ENCODE peak calls at places on chromosomes 6 and 20, in ten cellular contexts. One of them, this sample, is unnamed.

GRCh38 chr6:54191460-54191859 is 80.2 kb downstream of the MLIP start:
- DNase-seq in CD4-positive, alpha-beta T cell: no peak
- DNase-seq in heart right ventricle: no peak
- DNase-seq in brain microvascular endothelial cell: peak; percentile 68
- DNase-seq in OCI-LY7: no peak
- DNase-seq in pancreas: no peak
- DNase-seq in tibial artery: no peak
- DNase-seq in mammary epithelial cell: peak; percentile 10
- DNase-seq in neuronal stem cell: no peak
- DNase-seq in psoas muscle: no peak
- DNase-seq in this sample: no peak

GRCh38 chr6:37777272-37777736 is 42.2 kb upstream of the ZFAND3 start:
- DNase-seq in CD4-positive, alpha-beta T cell: no peak
- DNase-seq in heart right ventricle: no peak
- DNase-seq in brain microvascular endothelial cell: no peak
- DNase-seq in OCI-LY7: no peak
- DNase-seq in pancreas: no peak
- DNase-seq in tibial artery: no peak
- DNase-seq in mammary epithelial cell: no peak
- DNase-seq in neuronal stem cell: no peak
- DNase-seq in psoas muscle: no peak
- DNase-seq in this sample: no peak

GRCh38 chr20:58714923-58715708 is 22.5 kb downstream of the NPEPL1 start:
- DNase-seq in CD4-positive, alpha-beta T cell: no peak
- DNase-seq in heart right ventricle: no peak
- DNase-seq in brain microvascular endothelial cell: no peak
- DNase-seq in OCI-LY7: no peak
- DNase-seq in pancreas: no peak
- DNase-seq in tibial artery: peak; percentile 52
- DNase-seq in mammary epithelial cell: no peak
- DNase-seq in neuronal stem cell: no peak
- DNase-seq in psoas muscle: peak; percentile 29
- DNase-seq in this sample: no peak

GRCh38 chr6:13300649-13301590 is 27.4 kb downstream of the TBC1D7 start:
- DNase-seq in CD4-positive, alpha-beta T cell: no peak
- DNase-seq in heart right ventricle: no peak
- DNase-seq in brain microvascular endothelial cell: no peak
- DNase-seq in OCI-LY7: no peak
- DNase-seq in pancreas: no peak
- DNase-seq in tibial artery: no peak
- DNase-seq in mammary epithelial cell: no peak
- DNase-seq in neuronal stem cell: no peak
- DNase-seq in psoas muscle: no peak
- DNase-seq in this sample: no peak

GRCh38 chr6:27608916-27609883 is 136.3 kb upstream of the ZNF184 start:
- DNase-seq in CD4-positive, alpha-beta T cell: no peak
- DNase-seq in heart right ventricle: no peak
- DNase-seq in brain microvascular endothelial cell: peak; percentile 77
- DNase-seq in OCI-LY7: peak; percentile 51
- DNase-seq in pancreas: peak; percentile 17
- DNase-seq in tibial artery: no peak
- DNase-seq in mammary epithelial cell: peak; percentile 86
- DNase-seq in neuronal stem cell: no peak
- DNase-seq in psoas muscle: no peak
- DNase-seq in this sample: peak; percentile 78

GRCh38 chr20:370977-371754 is 9.4 kb upstream of the TRIB3 start:
- DNase-seq in CD4-positive, alpha-beta T cell: no peak
- DNase-seq in heart right ventricle: no peak
- DNase-seq in brain microvascular endothelial cell: no peak
- DNase-seq in OCI-LY7: no peak
- DNase-seq in pancreas: no peak
- DNase-seq in tibial artery: no peak
- DNase-seq in mammary epithelial cell: no peak
- DNase-seq in neuronal stem cell: no peak
- DNase-seq in psoas muscle: no peak
- DNase-seq in this sample: no peak

GRCh38 chr6:65692109-65692508 is 14.9 kb downstream of the EYS start:
- DNase-seq in CD4-positive, alpha-beta T cell: no peak
- DNase-seq in heart right ventricle: no peak
- DNase-seq in brain microvascular endothelial cell: no peak
- DNase-seq in OCI-LY7: no peak
- DNase-seq in pancreas: no peak
- DNase-seq in tibial artery: no peak
- DNase-seq in mammary epithelial cell: no peak
- DNase-seq in neuronal stem cell: no peak
- DNase-seq in psoas muscle: no peak
- DNase-seq in this sample: no peak

GRCh38 chr6:155084431-155085123 is 89.5 kb downstream of the TIAM2 start:
- DNase-seq in CD4-positive, alpha-beta T cell: no peak
- DNase-seq in heart right ventricle: no peak
- DNase-seq in brain microvascular endothelial cell: peak; percentile 48
- DNase-seq in OCI-LY7: no peak
- DNase-seq in pancreas: no peak
- DNase-seq in tibial artery: no peak
- DNase-seq in mammary epithelial cell: peak; percentile 50
- DNase-seq in neuronal stem cell: no peak
- DNase-seq in psoas muscle: no peak
- DNase-seq in this sample: no peak

GRCh38 chr6:49003348-49003747 is 459.7 kb downstream of the MMUT start:
- DNase-seq in CD4-positive, alpha-beta T cell: no peak
- DNase-seq in heart right ventricle: no peak
- DNase-seq in brain microvascular endothelial cell: no peak
- DNase-seq in OCI-LY7: no peak
- DNase-seq in pancreas: no peak
- DNase-seq in tibial artery: no peak
- DNase-seq in mammary epithelial cell: no peak
- DNase-seq in neuronal stem cell: no peak
- DNase-seq in psoas muscle: no peak
- DNase-seq in this sample: no peak

GRCh38 chr6:25413506-25413905 is 134.3 kb downstream of the CARMIL1 start:
- DNase-seq in CD4-positive, alpha-beta T cell: no peak
- DNase-seq in heart right ventricle: no peak
- DNase-seq in brain microvascular endothelial cell: no peak
- DNase-seq in OCI-LY7: peak; percentile 51
- DNase-seq in pancreas: no peak
- DNase-seq in tibial artery: no peak
- DNase-seq in mammary epithelial cell: no peak
- DNase-seq in neuronal stem cell: no peak
- DNase-seq in psoas muscle: no peak
- DNase-seq in this sample: no peak

GRCh38 chr20:10565191-10565921 is 108.4 kb downstream of the JAG1 start:
- DNase-seq in CD4-positive, alpha-beta T cell: no peak
- DNase-seq in heart right ventricle: no peak
- DNase-seq in brain microvascular endothelial cell: peak; percentile 66
- DNase-seq in OCI-LY7: no peak
- DNase-seq in pancreas: no peak
- DNase-seq in tibial artery: no peak
- DNase-seq in mammary epithelial cell: peak; percentile 59
- DNase-seq in neuronal stem cell: no peak
- DNase-seq in psoas muscle: peak; percentile 58
- DNase-seq in this sample: peak; percentile 63

GRCh38 chr6:150008588-150008987 is 16.7 kb downstream of the RAET1L start:
- DNase-seq in CD4-positive, alpha-beta T cell: no peak
- DNase-seq in heart right ventricle: no peak
- DNase-seq in brain microvascular endothelial cell: no peak
- DNase-seq in OCI-LY7: no peak
- DNase-seq in pancreas: no peak
- DNase-seq in tibial artery: peak; percentile 56
- DNase-seq in mammary epithelial cell: no peak
- DNase-seq in neuronal stem cell: no peak
- DNase-seq in psoas muscle: no peak
- DNase-seq in this sample: no peak

DNA sequence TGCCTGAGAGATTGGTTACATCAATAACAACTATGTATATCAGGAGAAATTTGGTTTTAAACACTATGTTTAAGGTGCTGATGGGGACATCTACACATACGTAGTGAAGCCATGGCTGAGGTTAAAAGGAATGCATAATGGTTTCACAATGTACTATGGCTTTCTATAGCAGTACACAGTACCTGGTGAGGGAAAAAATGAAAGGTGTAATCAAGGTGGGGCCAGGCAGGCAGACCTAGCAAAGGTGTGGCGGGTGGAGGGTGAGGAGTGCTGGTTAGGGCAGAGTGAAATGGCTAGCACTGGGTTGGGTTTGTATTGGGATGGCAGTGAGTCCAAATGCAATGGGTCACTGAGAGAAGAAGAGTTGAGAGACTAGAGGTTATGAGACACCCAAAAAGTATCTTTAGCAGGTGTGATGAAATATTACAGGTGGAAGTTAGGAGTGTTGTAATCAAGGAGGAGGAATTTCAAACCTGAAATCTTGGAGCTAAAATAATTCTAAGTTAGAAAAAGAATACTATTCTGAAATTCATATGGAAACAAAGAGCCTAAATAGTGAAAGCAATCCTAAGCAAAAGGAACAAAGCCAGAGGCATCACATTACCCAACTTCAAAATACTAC is 22.3 kb downstream of the PAQR8 start:
- DNase-seq in CD4-positive, alpha-beta T cell: no peak
- DNase-seq in heart right ventricle: no peak
- DNase-seq in brain microvascular endothelial cell: no peak
- DNase-seq in OCI-LY7: no peak
- DNase-seq in pancreas: no peak
- DNase-seq in tibial artery: no peak
- DNase-seq in mammary epithelial cell: no peak
- DNase-seq in neuronal stem cell: no peak
- DNase-seq in psoas muscle: no peak
- DNase-seq in this sample: no peak
- H3K27ac ChIP-seq in CD4-positive, alpha-beta T cell: no peak overlapping the region
- H3K27ac ChIP-seq in heart right ventricle: no peak overlapping the region
- H3K27ac ChIP-seq in brain microvascular endothelial cell: no peak overlapping the region
- H3K27ac ChIP-seq in OCI-LY7: no peak overlapping the region
- H3K27ac ChIP-seq in pancreas: no peak overlapping the region
- H3K27ac ChIP-seq in tibial artery: no peak overlapping the region
- H3K27ac ChIP-seq in mammary epithelial cell: no peak overlapping the region
- H3K27ac ChIP-seq in neuronal stem cell: no peak overlapping the region
- H3K27ac ChIP-seq in psoas muscle: no peak overlapping the region
- H3K27ac ChIP-seq in this sample: no peak overlapping the region

GRCh38 chr6:39834866-39835265 is 42.7 kb downstream of the DAAM2 start:
- DNase-seq in CD4-positive, alpha-beta T cell: no peak
- DNase-seq in heart right ventricle: no peak
- DNase-seq in brain microvascular endothelial cell: no peak
- DNase-seq in OCI-LY7: no peak
- DNase-seq in pancreas: no peak
- DNase-seq in tibial artery: no peak
- DNase-seq in mammary epithelial cell: no peak
- DNase-seq in neuronal stem cell: no peak
- DNase-seq in psoas muscle: no peak
- DNase-seq in this sample: no peak
- H3K27ac ChIP-seq in CD4-positive, alpha-beta T cell: no peak overlapping the region
- H3K27ac ChIP-seq in heart right ventricle: peak overlapping the region; percentile 48
- H3K27ac ChIP-seq in brain microvascular endothelial cell: no peak overlapping the region
- H3K27ac ChIP-seq in OCI-LY7: no peak overlapping the region
- H3K27ac ChIP-seq in pancreas: no peak overlapping the region
- H3K27ac ChIP-seq in tibial artery: no peak overlapping the region
- H3K27ac ChIP-seq in mammary epithelial cell: no peak overlapping the region
- H3K27ac ChIP-seq in neuronal stem cell: no peak overlapping the region
- H3K27ac ChIP-seq in psoas muscle: peak overlapping the region; percentile 54
- H3K27ac ChIP-seq in this sample: no peak overlapping the region

GRCh38 chr20:18166939-18167338 is 29.3 kb downstream of the KAT14 start:
- DNase-seq in CD4-positive, alpha-beta T cell: no peak
- DNase-seq in heart right ventricle: no peak
- DNase-seq in brain microvascular endothelial cell: no peak
- DNase-seq in OCI-LY7: peak; percentile 3
- DNase-seq in pancreas: no peak
- DNase-seq in tibial artery: no peak
- DNase-seq in mammary epithelial cell: no peak
- DNase-seq in neuronal stem cell: no peak
- DNase-seq in psoas muscle: no peak
- DNase-seq in this sample: no peak

GRCh38 chr20:18166241-18166881 is 28.7 kb downstream of the KAT14 start:
- DNase-seq in CD4-positive, alpha-beta T cell: no peak
- DNase-seq in heart right ventricle: no peak
- DNase-seq in brain microvascular endothelial cell: no peak
- DNase-seq in OCI-LY7: no peak
- DNase-seq in pancreas: no peak
- DNase-seq in tibial artery: no peak
- DNase-seq in mammary epithelial cell: no peak
- DNase-seq in neuronal stem cell: no peak
- DNase-seq in psoas muscle: no peak
- DNase-seq in this sample: no peak

GRCh38 chr20:18165553-18165952 is 27.9 kb downstream of the KAT14 start:
- DNase-seq in CD4-positive, alpha-beta T cell: no peak
- DNase-seq in heart right ventricle: no peak
- DNase-seq in brain microvascular endothelial cell: peak; percentile 47
- DNase-seq in OCI-LY7: no peak
- DNase-seq in pancreas: no peak
- DNase-seq in tibial artery: no peak
- DNase-seq in mammary epithelial cell: no peak
- DNase-seq in neuronal stem cell: no peak
- DNase-seq in psoas muscle: no peak
- DNase-seq in this sample: no peak

DNA sequence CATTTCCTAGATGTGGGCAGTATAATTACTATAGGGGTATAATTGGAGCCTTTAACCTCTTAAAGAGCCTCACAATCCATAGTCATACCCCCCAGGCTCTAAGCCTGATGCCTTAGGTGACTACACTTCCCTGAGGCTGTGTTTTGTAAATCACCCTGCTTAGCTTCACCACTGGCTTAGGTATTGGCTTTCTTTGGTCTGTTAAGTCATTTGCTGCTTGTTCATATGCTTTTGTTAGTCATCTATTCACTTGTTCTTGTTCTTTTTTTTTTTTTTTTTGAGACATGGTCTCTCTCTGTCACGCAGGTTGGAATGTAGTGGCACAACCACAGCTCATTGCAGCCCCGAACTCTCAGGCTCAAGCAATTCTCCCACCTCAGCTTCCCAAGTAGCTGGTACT is 26.7 kb downstream of the KAT14 start:
- DNase-seq in CD4-positive, alpha-beta T cell: no peak
- DNase-seq in heart right ventricle: no peak
- DNase-seq in brain microvascular endothelial cell: peak; percentile 1
- DNase-seq in OCI-LY7: no peak
- DNase-seq in pancreas: no peak
- DNase-seq in tibial artery: no peak
- DNase-seq in mammary epithelial cell: peak; percentile 91
- DNase-seq in neuronal stem cell: no peak
- DNase-seq in psoas muscle: no peak
- DNase-seq in this sample: no peak
- H3K27ac ChIP-seq in CD4-positive, alpha-beta T cell: no peak overlapping the region
- H3K27ac ChIP-seq in heart right ventricle: no peak overlapping the region
- H3K27ac ChIP-seq in brain microvascular endothelial cell: no peak overlapping the region
- H3K27ac ChIP-seq in OCI-LY7: no peak overlapping the region
- H3K27ac ChIP-seq in pancreas: no peak overlapping the region
- H3K27ac ChIP-seq in tibial artery: no peak overlapping the region
- H3K27ac ChIP-seq in mammary epithelial cell: peak overlapping the region; percentile 59
- H3K27ac ChIP-seq in neuronal stem cell: no peak overlapping the region
- H3K27ac ChIP-seq in psoas muscle: no peak overlapping the region
- H3K27ac ChIP-seq in this sample: no peak overlapping the region

DNA sequence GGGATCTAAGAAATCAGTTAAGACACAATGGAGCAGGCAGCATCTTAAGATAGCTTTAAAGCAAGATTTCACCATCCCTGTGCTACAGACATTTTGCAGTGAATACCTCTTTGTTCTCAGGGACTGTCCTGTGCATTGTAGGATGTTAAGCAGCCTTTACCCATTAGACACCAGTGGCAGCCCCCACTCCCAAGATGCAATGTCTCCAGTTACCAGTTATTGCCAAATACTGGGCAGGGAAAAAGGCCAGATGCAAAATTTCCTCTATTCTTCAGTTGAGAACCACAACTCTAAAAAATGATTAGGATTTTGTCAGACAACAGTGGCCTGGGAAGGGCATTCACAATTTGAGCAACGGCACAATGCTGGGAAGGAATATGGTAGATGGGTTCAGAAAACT is 6.1 kb downstream of the FBXO5 start:
- DNase-seq in CD4-positive, alpha-beta T cell: no peak
- DNase-seq in heart right ventricle: no peak
- DNase-seq in brain microvascular endothelial cell: no peak
- DNase-seq in OCI-LY7: no peak
- DNase-seq in pancreas: no peak
- DNase-seq in tibial artery: no peak
- DNase-seq in mammary epithelial cell: no peak
- DNase-seq in neuronal stem cell: no peak
- DNase-seq in psoas muscle: no peak
- DNase-seq in this sample: no peak
- H3K27ac ChIP-seq in CD4-positive, alpha-beta T cell: no peak overlapping the region
- H3K27ac ChIP-seq in heart right ventricle: no peak overlapping the region
- H3K27ac ChIP-seq in brain microvascular endothelial cell: no peak overlapping the region
- H3K27ac ChIP-seq in OCI-LY7: no peak overlapping the region
- H3K27ac ChIP-seq in pancreas: no peak overlapping the region
- H3K27ac ChIP-seq in tibial artery: no peak overlapping the region
- H3K27ac ChIP-seq in mammary epithelial cell: no peak overlapping the region
- H3K27ac ChIP-seq in neuronal stem cell: no peak overlapping the region
- H3K27ac ChIP-seq in psoas muscle: no peak overlapping the region
- H3K27ac ChIP-seq in this sample: no peak overlapping the region

This sample was measured in A549.